ENCODE peak calls at places on chromosomes 2 and 18, in four cellular contexts. R, F, T and N are unnamed samples.

GRCh38 chr2:25041307-25041927 is 459 bp upstream of the EFR3B start:
- DNase-seq in R (peak; percentile 83), F (peak; percentile 32), T (peak; percentile 84), N (peak; percentile 89)

GRCh38 chr18:25299426-25299825 is 52.5 kb downstream of the ZNF521 start:
- DNase-seq in R (no peak), F (peak; percentile 86), T (no peak), N (no peak)

GRCh38 chr2:88857274-88857741 is 165.8 kb downstream of the RPIA start:
- DNase-seq in R (no peak), F (no peak), T (no peak), N (no peak)

GRCh38 chr2:50691518-50691917 is 340.4 kb downstream of the NRXN1 start:
- DNase-seq in R (no peak), F (no peak), T (no peak), N (no peak)

GRCh38 chr18:48540329-48541025 is 1.6 kb downstream of the CTIF start:
- DNase-seq in R (peak; percentile 71), F (peak; percentile 58), T (peak; percentile 80), N (peak; percentile 52)

GRCh38 chr2:117299451-117299850 is 515.0 kb upstream of the DDX18 start:
- DNase-seq in R (no peak), F (no peak), T (peak; percentile 17), N (no peak)

GRCh38 chr2:231395188-231396057 is at the start of gene B3GNT7:
- DNase-seq in R (peak; percentile 82), F (no peak), T (no peak), N (no peak)

GRCh38 chr2:66569321-66569851 is 134.5 kb downstream of the MEIS1 start:
- DNase-seq in R (no peak), F (peak; percentile 85), T (peak; percentile 56), N (no peak)

GRCh38 chr2:74026674-74027294 is 42.1 kb downstream of the TET3 start:
- DNase-seq in R (no peak), F (no peak), T (peak; percentile 65), N (no peak)

GRCh38 chr2:63189026-63189425 is 138.4 kb downstream of the OTX1 start:
- DNase-seq in R (peak; percentile 73), F (peak; percentile 44), T (peak; percentile 74), N (peak; percentile 67)

GRCh38 chr2:15730545-15731212 is 139.0 kb downstream of the DDX1 start:
- DNase-seq in R (no peak), F (peak; percentile 92), T (peak; percentile 60), N (no peak)

GRCh38 chr2:207230261-207231105 is 64.7 kb upstream of the KLF7 start:
- DNase-seq in R (peak; percentile 62), F (no peak), T (peak; percentile 73), N (peak; percentile 58)

GRCh38 chr2:84924173-84925106 is 19.0 kb downstream of the TMSB10 start:
- DNase-seq in R (no peak), F (peak; percentile 30), T (peak; percentile 62), N (peak; percentile 67)

GRCh38 chr2:236691799-236692167 is 122.2 kb downstream of the ACKR3 start:
- DNase-seq in R (no peak), F (no peak), T (peak; percentile 78), N (no peak)

GRCh38 chr2:40625849-40626248 is 174.0 kb upstream of the SLC8A1 start:
- DNase-seq in R (no peak), F (peak; percentile 90), T (no peak), N (no peak)

GRCh38 chr2:219736196-219736595 is 108.8 kb downstream of the SLC4A3 start:
- DNase-seq in R (no peak), F (peak; percentile 81), T (peak; percentile 82), N (no peak)

GRCh38 chr2:20443276-20443920 is 3.5 kb upstream of the RHOB start:
- DNase-seq in R (no peak), F (peak; percentile 57), T (peak; percentile 72), N (no peak)

GRCh38 chr2:19580830-19581229 is 222.4 kb upstream of the OSR1 start:
- DNase-seq in R (no peak), F (peak; percentile 49), T (no peak), N (no peak)

GRCh38 chr2:127024769-127025356 is 82.1 kb downstream of the BIN1 start:
- DNase-seq in R (peak; percentile 87), F (peak; percentile 40), T (peak; percentile 93), N (peak; percentile 87)

GRCh38 chr2:60215295-60215990 is 338.0 kb downstream of the BCL11A start:
- DNase-seq in R (no peak), F (no peak), T (peak; percentile 57), N (peak; percentile 44)

GRCh38 chr2:183919926-183920325 is 678.4 kb upstream of the ZNF804A start:
- DNase-seq in R (no peak), F (no peak), T (no peak), N (no peak)

GRCh38 chr18:9808530-9809241 is 77.1 kb upstream of the TXNDC2 start:
- DNase-seq in R (peak; percentile 62), F (no peak), T (peak; percentile 87), N (peak; percentile 74)
- H3K56ac ChIP-seq in R (no peak overlapping the region), F (no peak overlapping the region), T (no peak overlapping the region), N (no peak overlapping the region)

GRCh38 chr2:64852771-64853241 is 136.4 kb upstream of the SLC1A4 start:
- DNase-seq in R (no peak), F (no peak), T (no peak), N (no peak)
- H4K8ac ChIP-seq in R (no peak overlapping the region), F (no peak overlapping the region), T (no peak overlapping the region), N (no peak overlapping the region)

GRCh38 chr2:229672021-229672420 is 42.3 kb downstream of the DNER start:
- DNase-seq in R (no peak), F (no peak), T (no peak), N (no peak)
- H3K56ac ChIP-seq in R (no peak overlapping the region), F (no peak overlapping the region), T (no peak overlapping the region), N (no peak overlapping the region)

GRCh38 chr2:1600191-1601063 is 143.9 kb downstream of the PXDN start:
- DNase-seq in R (no peak), F (peak; percentile 76), T (no peak), N (no peak)

GRCh38 chr2:1598041-1598710 is 146.1 kb downstream of the PXDN start:
- DNase-seq in R (no peak), F (no peak), T (no peak), N (peak; percentile 19)

GRCh38 chr2:1601064-1601405 is 143.3 kb downstream of the PXDN start:
- DNase-seq in R (no peak), F (no peak), T (no peak), N (no peak)

GRCh38 chr2:1598800-1599199 is 145.5 kb downstream of the PXDN start:
- DNase-seq in R (no peak), F (no peak), T (no peak), N (no peak)

DNA sequence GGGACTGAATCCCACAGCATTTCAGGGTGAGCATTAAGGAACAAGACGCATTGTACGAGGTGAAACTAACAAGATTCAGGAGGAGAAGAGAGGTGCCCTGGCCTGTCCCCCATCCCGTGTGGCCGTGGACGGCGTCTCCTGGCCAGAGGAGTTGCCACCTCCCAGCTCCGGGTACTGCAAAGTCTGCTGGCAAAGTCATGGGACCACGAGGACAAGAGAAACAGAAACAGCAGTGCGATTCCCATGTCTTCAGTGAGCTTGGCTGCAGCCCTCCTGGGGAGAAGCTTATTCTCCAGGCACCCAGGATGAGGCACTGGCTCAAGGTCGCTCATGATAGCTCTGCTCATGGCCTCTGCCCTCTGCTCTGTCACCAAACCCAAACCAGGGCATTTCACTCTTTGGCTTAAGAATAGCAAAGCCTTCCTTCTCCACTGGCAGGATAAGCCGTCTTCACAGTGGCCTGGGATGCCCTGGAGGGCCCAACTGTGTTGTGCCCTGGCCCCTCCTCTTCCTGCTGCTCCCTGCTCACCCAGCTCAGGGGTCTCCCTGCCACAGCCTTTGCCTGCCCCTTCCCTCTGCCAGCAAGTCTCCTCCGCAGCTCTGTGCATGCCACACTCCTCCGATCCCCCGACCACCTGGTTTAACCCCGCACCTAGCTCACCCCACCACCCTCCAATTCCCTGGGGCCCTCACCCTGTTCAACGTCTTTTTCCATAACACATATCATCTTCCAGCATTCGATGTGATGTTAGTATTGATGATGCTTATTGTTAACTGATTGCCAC is 144.8 kb downstream of the PXDN start:
- DNase-seq in R (no peak), F (no peak), T (no peak), N (no peak)
- H4K8ac ChIP-seq in R (no peak overlapping the region), F (peak overlapping the region; percentile 46), T (no peak overlapping the region), N (no peak overlapping the region)